ENCODE peak calls at places on chromosomes 11 and 22, in five cellular contexts. One of them, this sample, is unnamed.

GRCh38 chr22:29205598-29206371 is at the start of gene EMID1:
- DNase-seq in brain microvascular endothelial cell: no peak
- DNase-seq in H7: peak; percentile 93
- DNase-seq in right cardiac atrium: peak; percentile 40
- DNase-seq in thoracic aorta: no peak
- DNase-seq in this sample: peak; percentile 48

GRCh38 chr22:25068701-25069100 is 116.2 kb downstream of the KIAA1671 start:
- DNase-seq in brain microvascular endothelial cell: no peak
- DNase-seq in H7: peak; percentile 43
- DNase-seq in right cardiac atrium: no peak
- DNase-seq in thoracic aorta: no peak
- DNase-seq in this sample: no peak

GRCh38 chr11:30143098-30143705 is 87.6 kb upstream of the FSHB start:
- DNase-seq in brain microvascular endothelial cell: peak; percentile 36
- DNase-seq in H7: peak; percentile 12
- DNase-seq in right cardiac atrium: no peak
- DNase-seq in thoracic aorta: no peak
- DNase-seq in this sample: no peak

GRCh38 chr22:25174888-25175411 is 24.7 kb upstream of the CRYBB3 start:
- DNase-seq in brain microvascular endothelial cell: no peak
- DNase-seq in H7: peak; percentile 72
- DNase-seq in right cardiac atrium: no peak
- DNase-seq in thoracic aorta: no peak
- DNase-seq in this sample: no peak

GRCh38 chr11:110909331-110909730 is 197.1 kb upstream of the ARHGAP20 start:
- DNase-seq in brain microvascular endothelial cell: no peak
- DNase-seq in H7: no peak
- DNase-seq in right cardiac atrium: no peak
- DNase-seq in thoracic aorta: no peak
- DNase-seq in this sample: no peak

GRCh38 chr22:41285441-41285819 is 557 bp downstream of the RANGAP1 start:
- DNase-seq in brain microvascular endothelial cell: peak; percentile 92
- DNase-seq in H7: peak; percentile 86
- DNase-seq in right cardiac atrium: peak; percentile 68
- DNase-seq in thoracic aorta: peak; percentile 33
- DNase-seq in this sample: peak; percentile 39

GRCh38 chr11:64206457-64207246 is at the start of gene FERMT3:
- DNase-seq in brain microvascular endothelial cell: no peak
- DNase-seq in H7: peak; percentile 57
- DNase-seq in right cardiac atrium: peak; percentile 74
- DNase-seq in thoracic aorta: no peak
- DNase-seq in this sample: peak; percentile 64

GRCh38 chr22:40420341-40421081 is 50.1 kb downstream of the SGSM3 start:
- DNase-seq in brain microvascular endothelial cell: no peak
- DNase-seq in H7: no peak
- DNase-seq in right cardiac atrium: no peak
- DNase-seq in thoracic aorta: no peak
- DNase-seq in this sample: no peak

GRCh38 chr11:64649304-64649703 is 58.3 kb downstream of the SLC22A12 start:
- DNase-seq in brain microvascular endothelial cell: no peak
- DNase-seq in H7: peak; percentile 87
- DNase-seq in right cardiac atrium: no peak
- DNase-seq in thoracic aorta: no peak
- DNase-seq in this sample: no peak

GRCh38 chr11:83087035-83087434 is 15.3 kb upstream of the RAB30 start:
- DNase-seq in brain microvascular endothelial cell: no peak
- DNase-seq in H7: no peak
- DNase-seq in right cardiac atrium: no peak
- DNase-seq in thoracic aorta: no peak
- DNase-seq in this sample: no peak

GRCh38 chr11:110445428-110445827 is 15.7 kb downstream of the FDX1 start:
- DNase-seq in brain microvascular endothelial cell: no peak
- DNase-seq in H7: no peak
- DNase-seq in right cardiac atrium: no peak
- DNase-seq in thoracic aorta: no peak
- DNase-seq in this sample: no peak

GRCh38 chr11:11241284-11241683 is 111.8 kb downstream of the CSNK2A3 start:
- DNase-seq in brain microvascular endothelial cell: no peak
- DNase-seq in H7: no peak
- DNase-seq in right cardiac atrium: no peak
- DNase-seq in thoracic aorta: no peak
- DNase-seq in this sample: no peak

GRCh38 chr11:127492025-127492424 is 491.5 kb upstream of the KIRREL3 start:
- DNase-seq in brain microvascular endothelial cell: no peak
- DNase-seq in H7: no peak
- DNase-seq in right cardiac atrium: no peak
- DNase-seq in thoracic aorta: no peak
- DNase-seq in this sample: no peak

GRCh38 chr11:75291741-75292140 is 51.2 kb downstream of the TPBGL start:
- DNase-seq in brain microvascular endothelial cell: no peak
- DNase-seq in H7: no peak
- DNase-seq in right cardiac atrium: no peak
- DNase-seq in thoracic aorta: no peak
- DNase-seq in this sample: no peak

GRCh38 chr22:46010951-46011626 is 34.1 kb upstream of the WNT7B start:
- DNase-seq in brain microvascular endothelial cell: no peak
- DNase-seq in H7: peak; percentile 50
- DNase-seq in right cardiac atrium: no peak
- DNase-seq in thoracic aorta: no peak
- DNase-seq in this sample: no peak

GRCh38 chr11:8080674-8081590 is at the start of gene TUB:
- DNase-seq in brain microvascular endothelial cell: no peak
- DNase-seq in H7: peak; percentile 95
- DNase-seq in right cardiac atrium: peak; percentile 54
- DNase-seq in thoracic aorta: no peak
- DNase-seq in this sample: no peak

DNA sequence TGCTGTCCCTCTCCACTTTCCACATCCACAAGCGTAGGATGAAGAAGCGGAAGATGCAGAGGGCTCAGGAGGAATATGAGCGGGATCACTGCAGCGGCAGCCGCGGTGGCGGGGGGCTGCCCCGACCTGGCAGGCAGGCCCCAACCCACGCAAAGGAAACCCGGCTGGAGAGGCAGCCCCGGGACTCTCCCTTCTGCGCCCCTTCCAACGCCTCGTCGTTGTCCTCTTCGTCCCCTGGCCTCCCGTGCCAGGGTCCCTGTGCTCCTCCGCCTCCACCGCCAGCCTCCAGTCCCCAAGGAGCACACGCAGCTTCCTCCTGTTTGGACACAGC is 1.8 kb downstream of the C11orf87 start:
- DNase-seq in brain microvascular endothelial cell: no peak
- DNase-seq in H7: no peak
- DNase-seq in right cardiac atrium: no peak
- DNase-seq in thoracic aorta: no peak
- DNase-seq in this sample: no peak
- H3K27me3 ChIP-seq in brain microvascular endothelial cell: peaks cover 12% of the 10 kb centered on the region
- H3K27me3 ChIP-seq in H7: peaks cover 41% of the 10 kb centered on the region
- H3K27me3 ChIP-seq in right cardiac atrium: no peaks in the 10 kb centered on the region
- H3K27me3 ChIP-seq in thoracic aorta: no peaks in the 10 kb centered on the region
- H3K27me3 ChIP-seq in this sample: peaks cover 45% of the 10 kb centered on the region

DNA sequence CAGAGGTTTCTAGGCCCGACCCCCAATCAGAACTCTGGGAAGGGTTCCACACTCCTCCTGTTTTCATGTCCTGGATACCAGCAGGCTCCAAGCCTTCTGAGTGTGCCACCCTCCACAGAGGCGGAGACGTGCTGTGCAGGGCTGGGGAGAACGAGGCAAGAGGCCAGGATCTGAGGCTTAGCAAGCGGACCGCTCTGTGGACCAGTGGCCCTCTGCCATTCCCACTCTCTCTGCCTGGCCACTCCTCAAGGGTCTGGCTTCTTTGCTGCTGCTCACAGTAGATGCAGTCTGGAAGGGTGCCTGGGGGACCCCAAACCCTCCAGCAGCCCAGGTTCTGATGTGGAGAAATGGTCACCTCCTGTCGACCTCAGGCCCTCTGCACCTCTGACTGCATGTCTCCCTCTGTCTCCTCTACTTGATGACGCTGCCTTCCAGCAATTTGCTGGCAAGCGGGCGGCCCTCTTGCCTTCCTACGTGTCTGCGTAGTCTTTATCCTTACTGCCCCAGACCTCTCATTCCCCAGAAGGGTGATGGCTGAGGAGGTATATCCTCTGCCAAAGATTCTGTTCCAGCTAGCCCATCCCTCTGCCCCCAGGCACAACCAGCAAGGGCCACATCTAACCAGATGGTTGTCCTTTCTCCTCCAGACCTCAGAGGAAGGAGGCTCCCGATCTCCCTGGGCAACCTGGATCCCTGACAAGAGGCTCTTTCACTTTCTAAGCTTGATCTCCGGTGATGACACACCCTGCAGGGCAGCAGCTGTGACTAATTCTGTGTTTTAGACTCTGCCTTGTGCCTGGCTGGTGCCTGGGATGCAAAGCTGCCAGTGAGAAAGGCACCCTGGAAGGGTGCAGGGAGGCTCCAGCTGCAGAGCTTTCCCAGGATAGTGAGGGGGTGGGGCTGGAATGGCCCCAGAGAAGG is 87.3 kb downstream of the NAT10 start:
- DNase-seq in brain microvascular endothelial cell: peak; percentile 85
- DNase-seq in H7: no peak
- DNase-seq in right cardiac atrium: peak; percentile 85
- DNase-seq in thoracic aorta: peak; percentile 70
- DNase-seq in this sample: peak; percentile 53
- H3K4me3 ChIP-seq in brain microvascular endothelial cell: peak overlapping the region; percentile 32
- H3K4me3 ChIP-seq in H7: no peak overlapping the region
- H3K4me3 ChIP-seq in right cardiac atrium: no peak overlapping the region
- H3K4me3 ChIP-seq in thoracic aorta: peak overlapping the region; percentile 61
- H3K4me3 ChIP-seq in this sample: no peak overlapping the region

GRCh38 chr11:70072471-70073187 is 5.5 kb upstream of the ANO1 start:
- DNase-seq in brain microvascular endothelial cell: no peak
- DNase-seq in H7: peak; percentile 79
- DNase-seq in right cardiac atrium: no peak
- DNase-seq in thoracic aorta: no peak
- DNase-seq in this sample: peak; percentile 61

GRCh38 chr11:70071996-70072395 is 6.1 kb upstream of the ANO1 start:
- DNase-seq in brain microvascular endothelial cell: no peak
- DNase-seq in H7: no peak
- DNase-seq in right cardiac atrium: no peak
- DNase-seq in thoracic aorta: no peak
- DNase-seq in this sample: peak; percentile 3

GRCh38 chr11:70073881-70074371 is 4.2 kb upstream of the ANO1 start:
- DNase-seq in brain microvascular endothelial cell: peak; percentile 70
- DNase-seq in H7: peak; percentile 77
- DNase-seq in right cardiac atrium: peak; percentile 76
- DNase-seq in thoracic aorta: no peak
- DNase-seq in this sample: peak; percentile 75

GRCh38 chr11:70074701-70075100 is 3.4 kb upstream of the ANO1 start:
- DNase-seq in brain microvascular endothelial cell: no peak
- DNase-seq in H7: no peak
- DNase-seq in right cardiac atrium: no peak
- DNase-seq in thoracic aorta: no peak
- DNase-seq in this sample: no peak

GRCh38 chr11:70073188-70073817 is 4.8 kb upstream of the ANO1 start:
- DNase-seq in brain microvascular endothelial cell: no peak
- DNase-seq in H7: peak; percentile 81
- DNase-seq in right cardiac atrium: no peak
- DNase-seq in thoracic aorta: no peak
- DNase-seq in this sample: no peak
- H3K27me3 ChIP-seq in brain microvascular endothelial cell: peaks cover 15% of the 10 kb centered on the region
- H3K27me3 ChIP-seq in H7: peaks cover 35% of the 10 kb centered on the region
- H3K27me3 ChIP-seq in right cardiac atrium: no peaks in the 10 kb centered on the region
- H3K27me3 ChIP-seq in thoracic aorta: no peaks in the 10 kb centered on the region
- H3K27me3 ChIP-seq in this sample: peaks cover 28% of the 10 kb centered on the region

DNA sequence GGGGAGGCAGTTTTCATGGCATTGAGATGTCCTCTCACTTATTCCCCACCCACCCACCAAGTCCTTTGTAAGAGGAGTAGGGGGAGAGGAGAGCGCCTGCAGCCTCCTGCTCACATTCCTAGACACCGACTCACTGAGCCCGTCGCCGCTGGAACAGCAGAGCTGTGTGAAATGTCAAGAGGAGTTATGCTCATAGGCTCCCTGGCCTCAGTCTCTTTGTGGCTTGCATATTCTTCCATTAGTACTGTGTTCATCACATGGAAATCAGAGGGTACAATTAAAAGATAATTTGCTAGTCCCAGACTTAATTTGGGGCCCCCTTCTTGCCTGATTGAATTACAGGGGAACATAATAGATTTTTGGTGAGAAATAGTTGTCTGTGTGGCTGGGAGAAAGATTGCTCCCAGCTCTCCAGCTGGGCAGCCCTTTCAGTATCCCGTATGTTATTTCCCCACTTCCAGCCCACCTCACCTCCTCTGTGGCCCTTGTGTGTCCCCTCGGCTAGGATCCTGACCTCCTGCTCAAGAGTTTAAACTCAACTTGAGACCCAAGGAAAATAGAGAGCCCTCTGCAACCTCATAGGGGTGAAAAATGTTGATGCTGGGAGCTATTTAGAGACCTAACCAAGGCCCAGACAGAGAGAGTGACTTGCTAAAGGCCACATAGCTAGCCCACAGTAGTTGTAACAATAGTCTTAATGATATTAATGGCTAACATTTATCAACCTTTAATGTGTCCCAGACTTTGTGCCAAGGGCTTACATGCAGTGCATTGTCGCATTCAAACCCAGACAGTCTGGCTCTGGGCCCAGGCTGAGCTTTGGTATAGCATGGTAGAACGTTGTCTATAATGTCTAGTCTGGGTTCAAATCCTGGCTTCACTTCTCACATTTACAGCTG is 32.2 kb downstream of the LIMK2 start:
- DNase-seq in brain microvascular endothelial cell: peak; percentile 92
- DNase-seq in H7: peak; percentile 64
- DNase-seq in right cardiac atrium: no peak
- DNase-seq in thoracic aorta: no peak
- DNase-seq in this sample: no peak
- H3K4me3 ChIP-seq in brain microvascular endothelial cell: no peak overlapping the region
- H3K4me3 ChIP-seq in H7: no peak overlapping the region
- H3K4me3 ChIP-seq in right cardiac atrium: no peak overlapping the region
- H3K4me3 ChIP-seq in thoracic aorta: peak overlapping the region; percentile 5
- H3K4me3 ChIP-seq in this sample: no peak overlapping the region

GRCh38 chr11:134416726-134417125 is 4.7 kb upstream of the B3GAT1 start:
- DNase-seq in brain microvascular endothelial cell: no peak
- DNase-seq in H7: peak; percentile 8
- DNase-seq in right cardiac atrium: no peak
- DNase-seq in thoracic aorta: no peak
- DNase-seq in this sample: no peak

GRCh38 chr11:134414772-134415765 is 3.0 kb upstream of the B3GAT1 start:
- DNase-seq in brain microvascular endothelial cell: no peak
- DNase-seq in H7: peak; percentile 49
- DNase-seq in right cardiac atrium: no peak
- DNase-seq in thoracic aorta: no peak
- DNase-seq in this sample: no peak

GRCh38 chr11:134413334-134414035 is 1.4 kb upstream of the B3GAT1 start:
- DNase-seq in brain microvascular endothelial cell: no peak
- DNase-seq in H7: peak; percentile 79
- DNase-seq in right cardiac atrium: no peak
- DNase-seq in thoracic aorta: no peak
- DNase-seq in this sample: no peak

GRCh38 chr11:134414036-134414731 is 2.1 kb upstream of the B3GAT1 start:
- DNase-seq in brain microvascular endothelial cell: no peak
- DNase-seq in H7: no peak
- DNase-seq in right cardiac atrium: no peak
- DNase-seq in thoracic aorta: no peak
- DNase-seq in this sample: no peak

GRCh38 chr11:134418119-134418840 is 6.2 kb upstream of the B3GAT1 start:
- DNase-seq in brain microvascular endothelial cell: peak; percentile 39
- DNase-seq in H7: peak; percentile 12
- DNase-seq in right cardiac atrium: no peak
- DNase-seq in thoracic aorta: no peak
- DNase-seq in this sample: no peak
- H3K27me3 ChIP-seq in brain microvascular endothelial cell: peaks cover 12% of the 10 kb centered on the region
- H3K27me3 ChIP-seq in H7: peaks cover 9% of the 10 kb centered on the region
- H3K27me3 ChIP-seq in right cardiac atrium: no peaks in the 10 kb centered on the region
- H3K27me3 ChIP-seq in thoracic aorta: peaks cover 3% of the 10 kb centered on the region
- H3K27me3 ChIP-seq in this sample: peaks cover 53% of the 10 kb centered on the region